ENCODE peak calls at places on chromosomes 5 and 9, in ten cellular contexts. One of them, this sample, is unnamed.

GRCh38 chr5:112551437-112552018 is 132.5 kb upstream of the EPB41L4A start:
- DNase-seq in heart right ventricle: peak; percentile 64
- DNase-seq in mucosa of descending colon: peak; percentile 77
- DNase-seq in IMR-90: peak; percentile 72
- DNase-seq in CD8-positive, alpha-beta T cell: no peak
- DNase-seq in left lung: no peak
- DNase-seq in ovary: no peak
- DNase-seq in upper lobe of right lung: no peak
- DNase-seq in colonic mucosa: peak; percentile 53
- DNase-seq in left ventricle myocardium inferior: no peak
- DNase-seq in this sample: peak; percentile 42

GRCh38 chr5:144276034-144276822 is 105.6 kb downstream of the KCTD16 start:
- DNase-seq in heart right ventricle: no peak
- DNase-seq in mucosa of descending colon: no peak
- DNase-seq in IMR-90: peak; percentile 6
- DNase-seq in CD8-positive, alpha-beta T cell: no peak
- DNase-seq in left lung: no peak
- DNase-seq in ovary: no peak
- DNase-seq in upper lobe of right lung: no peak
- DNase-seq in colonic mucosa: no peak
- DNase-seq in left ventricle myocardium inferior: no peak
- DNase-seq in this sample: no peak

GRCh38 chr9:72205513-72205912 is 56.3 kb downstream of the GDA start:
- DNase-seq in heart right ventricle: no peak
- DNase-seq in mucosa of descending colon: no peak
- DNase-seq in IMR-90: no peak
- DNase-seq in CD8-positive, alpha-beta T cell: no peak
- DNase-seq in left lung: no peak
- DNase-seq in ovary: no peak
- DNase-seq in upper lobe of right lung: no peak
- DNase-seq in colonic mucosa: no peak
- DNase-seq in left ventricle myocardium inferior: no peak
- DNase-seq in this sample: no peak

GRCh38 chr9:136695955-136696354 is 8.7 kb upstream of the AGPAT2 start:
- DNase-seq in heart right ventricle: no peak
- DNase-seq in mucosa of descending colon: no peak
- DNase-seq in IMR-90: no peak
- DNase-seq in CD8-positive, alpha-beta T cell: no peak
- DNase-seq in left lung: no peak
- DNase-seq in ovary: peak; percentile 23
- DNase-seq in upper lobe of right lung: peak; percentile 73
- DNase-seq in colonic mucosa: no peak
- DNase-seq in left ventricle myocardium inferior: no peak
- DNase-seq in this sample: no peak

GRCh38 chr9:33222031-33222430 is 17.9 kb upstream of the SPINK4 start:
- DNase-seq in heart right ventricle: no peak
- DNase-seq in mucosa of descending colon: no peak
- DNase-seq in IMR-90: no peak
- DNase-seq in CD8-positive, alpha-beta T cell: no peak
- DNase-seq in left lung: no peak
- DNase-seq in ovary: no peak
- DNase-seq in upper lobe of right lung: no peak
- DNase-seq in colonic mucosa: no peak
- DNase-seq in left ventricle myocardium inferior: no peak
- DNase-seq in this sample: no peak

GRCh38 chr5:13218518-13218917 is 726.0 kb downstream of the DNAH5 start:
- DNase-seq in heart right ventricle: no peak
- DNase-seq in mucosa of descending colon: no peak
- DNase-seq in IMR-90: no peak
- DNase-seq in CD8-positive, alpha-beta T cell: no peak
- DNase-seq in left lung: no peak
- DNase-seq in ovary: no peak
- DNase-seq in upper lobe of right lung: no peak
- DNase-seq in colonic mucosa: no peak
- DNase-seq in left ventricle myocardium inferior: no peak
- DNase-seq in this sample: no peak

GRCh38 chr9:137521405-137521985 is 28.7 kb downstream of the PNPLA7 start:
- DNase-seq in heart right ventricle: no peak
- DNase-seq in mucosa of descending colon: no peak
- DNase-seq in IMR-90: no peak
- DNase-seq in CD8-positive, alpha-beta T cell: no peak
- DNase-seq in left lung: peak; percentile 21
- DNase-seq in ovary: no peak
- DNase-seq in upper lobe of right lung: no peak
- DNase-seq in colonic mucosa: no peak
- DNase-seq in left ventricle myocardium inferior: no peak
- DNase-seq in this sample: no peak

GRCh38 chr5:145834554-145834916 is 607 bp downstream of the PRELID2 start:
- DNase-seq in heart right ventricle: no peak
- DNase-seq in mucosa of descending colon: no peak
- DNase-seq in IMR-90: no peak
- DNase-seq in CD8-positive, alpha-beta T cell: no peak
- DNase-seq in left lung: no peak
- DNase-seq in ovary: no peak
- DNase-seq in upper lobe of right lung: no peak
- DNase-seq in colonic mucosa: no peak
- DNase-seq in left ventricle myocardium inferior: no peak
- DNase-seq in this sample: no peak

GRCh38 chr5:122738088-122738487 is 36.8 kb upstream of the SNX2 start:
- DNase-seq in heart right ventricle: no peak
- DNase-seq in mucosa of descending colon: no peak
- DNase-seq in IMR-90: no peak
- DNase-seq in CD8-positive, alpha-beta T cell: no peak
- DNase-seq in left lung: no peak
- DNase-seq in ovary: no peak
- DNase-seq in upper lobe of right lung: no peak
- DNase-seq in colonic mucosa: no peak
- DNase-seq in left ventricle myocardium inferior: no peak
- DNase-seq in this sample: no peak

GRCh38 chr9:83266618-83267543 is 203.9 kb upstream of the RASEF start:
- DNase-seq in heart right ventricle: peak; percentile 67
- DNase-seq in mucosa of descending colon: no peak
- DNase-seq in IMR-90: no peak
- DNase-seq in CD8-positive, alpha-beta T cell: no peak
- DNase-seq in left lung: no peak
- DNase-seq in ovary: no peak
- DNase-seq in upper lobe of right lung: no peak
- DNase-seq in colonic mucosa: no peak
- DNase-seq in left ventricle myocardium inferior: peak; percentile 56
- DNase-seq in this sample: no peak

GRCh38 chr9:88236531-88237453 is 98.5 kb upstream of the SPATA31C2 start:
- DNase-seq in heart right ventricle: peak; percentile 44
- DNase-seq in mucosa of descending colon: no peak
- DNase-seq in IMR-90: peak; percentile 19
- DNase-seq in CD8-positive, alpha-beta T cell: no peak
- DNase-seq in left lung: peak; percentile 80
- DNase-seq in ovary: peak; percentile 64
- DNase-seq in upper lobe of right lung: no peak
- DNase-seq in colonic mucosa: no peak
- DNase-seq in left ventricle myocardium inferior: peak; percentile 63
- DNase-seq in this sample: peak; percentile 70

GRCh38 chr5:113447651-113448050 is 12.9 kb upstream of the TSSK1B start:
- DNase-seq in heart right ventricle: no peak
- DNase-seq in mucosa of descending colon: no peak
- DNase-seq in IMR-90: no peak
- DNase-seq in CD8-positive, alpha-beta T cell: no peak
- DNase-seq in left lung: no peak
- DNase-seq in ovary: no peak
- DNase-seq in upper lobe of right lung: no peak
- DNase-seq in colonic mucosa: no peak
- DNase-seq in left ventricle myocardium inferior: no peak
- DNase-seq in this sample: no peak

GRCh38 chr5:125408582-125409069 is 662.2 kb upstream of the ZNF608 start:
- DNase-seq in heart right ventricle: no peak
- DNase-seq in mucosa of descending colon: peak; percentile 17
- DNase-seq in IMR-90: peak; percentile 88
- DNase-seq in CD8-positive, alpha-beta T cell: no peak
- DNase-seq in left lung: no peak
- DNase-seq in ovary: peak; percentile 10
- DNase-seq in upper lobe of right lung: no peak
- DNase-seq in colonic mucosa: peak; percentile 40
- DNase-seq in left ventricle myocardium inferior: no peak
- DNase-seq in this sample: no peak

GRCh38 chr5:1088726-1089125 is 23.1 kb downstream of the SLC12A7 start:
- DNase-seq in heart right ventricle: no peak
- DNase-seq in mucosa of descending colon: no peak
- DNase-seq in IMR-90: no peak
- DNase-seq in CD8-positive, alpha-beta T cell: no peak
- DNase-seq in left lung: no peak
- DNase-seq in ovary: no peak
- DNase-seq in upper lobe of right lung: no peak
- DNase-seq in colonic mucosa: no peak
- DNase-seq in left ventricle myocardium inferior: no peak
- DNase-seq in this sample: no peak
- H3K9me3 ChIP-seq in heart right ventricle: no peaks in the 10 kb centered on the region
- H3K9me3 ChIP-seq in mucosa of descending colon: no peaks in the 10 kb centered on the region
- H3K9me3 ChIP-seq in IMR-90: no peaks in the 10 kb centered on the region
- H3K9me3 ChIP-seq in CD8-positive, alpha-beta T cell: no peaks in the 10 kb centered on the region
- H3K9me3 ChIP-seq in left lung: no peaks in the 10 kb centered on the region
- H3K9me3 ChIP-seq in ovary: no peaks in the 10 kb centered on the region
- H3K9me3 ChIP-seq in upper lobe of right lung: no peaks in the 10 kb centered on the region
- H3K9me3 ChIP-seq in colonic mucosa: no peaks in the 10 kb centered on the region
- H3K9me3 ChIP-seq in left ventricle myocardium inferior: no peaks in the 10 kb centered on the region
- H3K9me3 ChIP-seq in this sample: no peaks in the 10 kb centered on the region

DNA sequence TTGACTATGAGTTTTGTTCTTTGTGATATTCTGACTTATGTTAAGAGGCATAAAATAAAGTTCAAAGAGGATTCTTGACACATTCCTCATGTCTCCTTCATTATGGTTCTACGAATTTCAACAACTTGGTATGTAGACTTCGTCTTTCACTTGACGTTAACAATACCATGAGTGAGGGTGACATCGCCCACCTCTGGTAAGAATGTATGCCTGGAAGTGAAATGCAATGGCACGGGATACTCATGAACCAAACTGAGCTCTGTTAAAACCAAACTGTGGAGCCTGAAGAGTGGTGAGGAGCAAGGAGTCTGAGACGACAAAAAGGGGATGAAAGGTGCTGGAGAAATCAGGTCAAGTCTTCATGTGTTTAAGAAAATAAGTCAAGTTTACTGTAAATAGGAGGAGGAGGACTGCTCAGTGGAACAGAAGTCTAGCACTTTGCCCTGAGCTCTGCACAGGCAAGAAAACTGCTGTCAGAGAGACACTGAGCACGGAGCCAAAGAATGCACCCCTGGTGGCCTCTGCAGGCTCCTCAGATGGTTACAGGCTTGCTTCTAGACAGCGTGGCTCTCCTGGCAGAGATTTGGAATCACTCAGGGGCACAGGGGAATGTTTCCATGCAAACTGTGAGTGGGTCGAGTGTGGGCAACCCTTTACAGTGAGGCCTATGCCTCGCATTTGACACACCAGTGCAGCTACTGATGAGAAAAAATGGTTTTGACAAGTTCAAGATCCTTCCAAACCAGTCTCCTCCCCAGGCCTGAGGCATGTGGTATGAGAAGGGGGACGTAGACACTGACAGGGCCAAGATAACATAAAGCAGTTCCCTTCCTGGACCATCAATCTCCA is 470.1 kb downstream of the IRX1 start:
- DNase-seq in heart right ventricle: no peak
- DNase-seq in mucosa of descending colon: no peak
- DNase-seq in IMR-90: no peak
- DNase-seq in CD8-positive, alpha-beta T cell: no peak
- DNase-seq in left lung: no peak
- DNase-seq in ovary: no peak
- DNase-seq in upper lobe of right lung: no peak
- DNase-seq in colonic mucosa: no peak
- DNase-seq in left ventricle myocardium inferior: no peak
- DNase-seq in this sample: no peak
- TF ChIP-seq CTCF in heart right ventricle: no peak
- TF ChIP-seq CTCF in mucosa of descending colon: no peak
- TF ChIP-seq CTCF in IMR-90: no peak
- TF ChIP-seq CTCF in CD8-positive, alpha-beta T cell: no peak
- TF ChIP-seq CTCF in left lung: no peak
- TF ChIP-seq CTCF in ovary: no peak
- TF ChIP-seq CTCF in upper lobe of right lung: no peak
- TF ChIP-seq CTCF in colonic mucosa: no peak
- TF ChIP-seq CTCF in left ventricle myocardium inferior: peak; percentile 47
- TF ChIP-seq CTCF in this sample: no peak

DNA sequence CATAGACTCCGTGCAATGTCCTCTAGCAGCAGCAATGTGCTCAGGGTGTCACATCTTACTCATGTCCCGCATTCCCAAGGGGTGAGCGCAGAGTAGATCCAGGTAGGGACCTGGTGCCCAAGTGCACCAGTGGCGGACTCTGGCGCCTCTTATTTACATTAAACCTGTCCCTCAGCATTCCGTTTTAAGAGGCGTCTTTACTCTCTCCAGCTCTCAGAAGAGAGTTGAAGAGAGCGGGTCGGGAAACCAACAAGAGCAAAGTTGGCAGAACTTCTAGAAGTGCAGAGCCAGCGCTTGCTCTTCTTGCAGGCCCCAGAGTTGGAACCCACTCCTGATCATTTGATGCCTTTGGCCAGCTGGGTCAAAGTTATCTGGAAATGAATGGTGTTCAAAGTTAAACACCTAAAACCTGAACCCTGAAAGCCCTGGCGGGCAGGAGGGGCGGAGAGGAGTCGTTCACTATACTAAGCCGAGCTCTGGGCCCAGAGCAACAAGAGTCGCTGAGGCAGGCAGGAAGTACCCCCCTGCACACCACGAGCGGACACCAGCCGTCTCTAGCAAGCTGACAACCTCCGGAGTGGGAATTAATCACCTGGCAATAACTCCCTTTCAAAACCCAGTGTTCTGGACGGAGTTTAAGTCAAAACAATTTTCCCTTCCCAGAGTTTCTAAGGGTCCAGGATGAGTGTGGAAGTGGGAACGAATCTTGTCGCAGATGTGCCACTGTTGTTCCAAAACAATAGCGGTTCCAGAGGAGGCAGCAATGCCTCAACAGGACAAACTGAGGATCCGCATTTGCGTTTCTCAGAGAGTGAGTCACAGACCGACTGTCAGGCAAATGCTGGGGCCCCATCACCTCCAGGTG is 122.8 kb downstream of the TMEM161B start:
- DNase-seq in heart right ventricle: no peak
- DNase-seq in mucosa of descending colon: no peak
- DNase-seq in IMR-90: no peak
- DNase-seq in CD8-positive, alpha-beta T cell: no peak
- DNase-seq in left lung: peak; percentile 61
- DNase-seq in ovary: no peak
- DNase-seq in upper lobe of right lung: peak; percentile 75
- DNase-seq in colonic mucosa: no peak
- DNase-seq in left ventricle myocardium inferior: no peak
- DNase-seq in this sample: no peak
- H3K4me3 ChIP-seq in heart right ventricle: peak overlapping the region; percentile 19
- H3K4me3 ChIP-seq in mucosa of descending colon: no peak overlapping the region
- H3K4me3 ChIP-seq in IMR-90: no peak overlapping the region
- H3K4me3 ChIP-seq in CD8-positive, alpha-beta T cell: no peak overlapping the region
- H3K4me3 ChIP-seq in left lung: no peak overlapping the region
- H3K4me3 ChIP-seq in ovary: no peak overlapping the region
- H3K4me3 ChIP-seq in upper lobe of right lung: peak overlapping the region; percentile 27
- H3K4me3 ChIP-seq in colonic mucosa: no peak overlapping the region
- H3K4me3 ChIP-seq in left ventricle myocardium inferior: peak overlapping the region; percentile 39
- H3K4me3 ChIP-seq in this sample: peak overlapping the region; percentile 32

DNA sequence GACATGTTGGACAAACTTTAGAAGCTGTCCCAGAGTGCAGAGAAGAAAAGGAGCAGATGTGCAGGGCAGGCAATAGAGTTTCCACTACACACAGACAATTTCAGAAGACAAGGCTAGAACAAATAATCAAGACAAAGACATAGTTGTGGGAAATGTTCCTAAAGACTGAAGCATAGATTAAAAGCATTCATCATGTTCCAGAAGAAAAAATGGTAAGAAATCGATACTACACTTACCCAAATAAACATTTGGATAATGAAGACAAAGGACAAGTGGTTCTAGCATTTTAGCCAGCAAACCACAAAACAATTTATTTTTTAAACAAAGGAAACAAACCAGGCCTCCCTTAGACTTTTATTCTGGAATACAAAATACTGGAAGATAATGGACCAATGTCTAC is 97.9 kb downstream of the FSTL4 start:
- DNase-seq in heart right ventricle: no peak
- DNase-seq in mucosa of descending colon: no peak
- DNase-seq in IMR-90: no peak
- DNase-seq in CD8-positive, alpha-beta T cell: no peak
- DNase-seq in left lung: no peak
- DNase-seq in ovary: no peak
- DNase-seq in upper lobe of right lung: no peak
- DNase-seq in colonic mucosa: no peak
- DNase-seq in left ventricle myocardium inferior: no peak
- DNase-seq in this sample: no peak
- H3K9me3 ChIP-seq in heart right ventricle: no peaks in the 10 kb centered on the region
- H3K9me3 ChIP-seq in mucosa of descending colon: no peaks in the 10 kb centered on the region
- H3K9me3 ChIP-seq in IMR-90: no peaks in the 10 kb centered on the region
- H3K9me3 ChIP-seq in CD8-positive, alpha-beta T cell: no peaks in the 10 kb centered on the region
- H3K9me3 ChIP-seq in left lung: no peaks in the 10 kb centered on the region
- H3K9me3 ChIP-seq in ovary: no peaks in the 10 kb centered on the region
- H3K9me3 ChIP-seq in upper lobe of right lung: no peaks in the 10 kb centered on the region
- H3K9me3 ChIP-seq in colonic mucosa: no peaks in the 10 kb centered on the region
- H3K9me3 ChIP-seq in left ventricle myocardium inferior: no peaks in the 10 kb centered on the region
- H3K9me3 ChIP-seq in this sample: no peaks in the 10 kb centered on the region

This sample was measured in tibial artery.